ENCODE peak calls at places on chromosomes 6 and 20, in four cellular contexts. U is HCT116, Q is K562, B is H1. N is an unnamed sample.

GRCh38 chr6:116533233-116533957 is 12.1 kb downstream of the TRAPPC3L start:
- DNase-seq in Q (peak), B (no peak), U (no peak), N (no peak)

GRCh38 chr6:134546962-134547645 is 229.2 kb upstream of the SGK1 start:
- DNase-seq in B (no peak), U (no peak), Q (no peak), N (no peak)

GRCh38 chr6:34525431-34526175 is 30.5 kb downstream of the SPDEF start:
- DNase-seq in B (no peak), U (no peak), Q (no peak), N (no peak)

GRCh38 chr20:7841967-7842301 is 98.3 kb downstream of the HAO1 start:
- DNase-seq in U (no peak), B (peak), Q (no peak), N (no peak)

GRCh38 chr20:21433329-21433890 is 36.1 kb upstream of the NKX2-4 start:
- DNase-seq in Q (peak), U (no peak), B (no peak), N (no peak)

GRCh38 chr6:134351615-134352474 is 33.9 kb upstream of the SGK1 start:
- DNase-seq in B (no peak), U (no peak), Q (no peak), N (no peak)

GRCh38 chr20:36152266-36152665 is 2.3 kb upstream of the EPB41L1 start:
- DNase-seq in Q (no peak), B (no peak), U (no peak), N (no peak)

GRCh38 chr6:99471638-99472037 is 43.6 kb downstream of the USP45 start:
- DNase-seq in Q (peak), B (no peak), U (no peak), N (no peak)

GRCh38 chr6:37667050-37667814 is 30.5 kb downstream of the MDGA1 start:
- DNase-seq in U (no peak), B (no peak), Q (peak), N (no peak)

GRCh38 chr6:157944983-157945931 is 36.4 kb upstream of the SYNJ2 start:
- DNase-seq in U (no peak), B (no peak), Q (no peak), N (no peak)

GRCh38 chr6:4059115-4059777 is 19.7 kb downstream of the FAM217A start:
- DNase-seq in Q (peak), U (no peak), B (peak), N (peak)

GRCh38 chr20:42706762-42707161 is 482.9 kb downstream of the PTPRT start:
- DNase-seq in Q (no peak), B (no peak), U (no peak), N (no peak)

GRCh38 chr6:135002229-135002844 is 52.3 kb downstream of the HBS1L start:
- DNase-seq in B (no peak), U (peak), Q (peak), N (peak)

GRCh38 chr20:50484271-50484976 is 25.8 kb upstream of the PTPN1 start:
- DNase-seq in B (no peak), U (no peak), Q (no peak), N (no peak)

GRCh38 chr20:63208346-63208924 is 7.5 kb downstream of the YTHDF1 start:
- DNase-seq in U (no peak), B (no peak), Q (no peak), N (no peak)

GRCh38 chr6:70667256-70667710 is 400 bp upstream of the SMAP1 start:
- DNase-seq in B (no peak), Q (no peak), U (no peak), N (no peak)

GRCh38 chr6:150865406-150866146 is at the start of gene MTHFD1L:
- DNase-seq in B (no peak), Q (peak), U (peak), N (peak)

GRCh38 chr6:27630727-27631613 is 158.1 kb upstream of the ZNF184 start:
- DNase-seq in B (peak), U (peak), Q (peak), N (peak)

GRCh38 chr6:43608310-43608763 is 20.7 kb downstream of the GTPBP2 start:
- DNase-seq in U (peak), Q (peak), B (peak), N (peak)

GRCh38 chr6:134830945-134831344 is 119.0 kb downstream of the ALDH8A1 start:
- DNase-seq in B (no peak), U (no peak), Q (no peak), N (peak)

GRCh38 chr6:47090881-47091280 is 48.7 kb upstream of the ADGRF1 start:
- DNase-seq in U (no peak), B (no peak), Q (no peak), N (no peak)

GRCh38 chr6:111011360-111012142 is 29.7 kb downstream of the RPF2 start:
- DNase-seq in Q (peak), U (peak), B (no peak), N (peak)

GRCh38 chr6:20875369-20875963 is 341.2 kb downstream of the CDKAL1 start:
- DNase-seq in Q (peak), U (no peak), B (no peak), N (peak)

GRCh38 chr20:38228436-38228835 is 32.1 kb downstream of the KIAA1755 start:
- DNase-seq in Q (peak), B (no peak), U (no peak), N (no peak)

GRCh38 chr6:67630146-67630545 is 1004.9 kb upstream of the ADGRB3 start:
- DNase-seq in B (no peak), Q (peak), U (no peak), N (no peak)

GRCh38 chr6:126631343-126631742 is 291.4 kb downstream of the CENPW start:
- DNase-seq in U (no peak), B (no peak), Q (no peak), N (no peak)

GRCh38 chr20:35146299-35146921 is 726 bp downstream of the EDEM2 start:
- DNase-seq in B (no peak), U (no peak), Q (peak), N (peak)

GRCh38 chr6:123519191-123519510 is 117.6 kb downstream of the TRDN start:
- DNase-seq in B (no peak), Q (no peak), U (no peak), N (no peak)

GRCh38 chr6:10014561-10014960 is 400.3 kb downstream of the TFAP2A start:
- DNase-seq in U (no peak), Q (no peak), B (no peak), N (no peak)

GRCh38 chr20:50804453-50805348 is 9.8 kb downstream of the BCAS4 start:
- DNase-seq in B (no peak), Q (no peak), U (no peak), N (no peak)

GRCh38 chr6:42566614-42567208 is 2.9 kb downstream of the UBR2 start:
- DNase-seq in B (no peak), Q (no peak), U (no peak), N (no peak)

GRCh38 chr6:79233611-79234149 is 802 bp downstream of the HMGN3 start:
- DNase-seq in U (peak), B (peak), Q (peak), N (peak)

GRCh38 chr6:28634758-28635546 is 109.3 kb downstream of the GPX5 start:
- DNase-seq in U (no peak), B (no peak), Q (no peak), N (peak)

GRCh38 chr20:1633535-1633934 is 13.7 kb upstream of the SIRPB1 start:
- DNase-seq in B (no peak), U (peak), Q (peak), N (peak)

GRCh38 chr20:53917145-53918009 is 153.0 kb downstream of the BCAS1 start:
- DNase-seq in B (no peak), U (no peak), Q (peak), N (no peak)
- TF ChIP-seq FOSL1 in B (no peak), U (no peak), Q (peak), N (no peak)

GRCh38 chr20:219290-220115 is 7.6 kb upstream of the DEFB129 start:
- DNase-seq in U (peak), Q (peak), B (no peak), N (peak)
- TF ChIP-seq FOSL1 in U (no peak), Q (no peak), B (no peak), N (no peak)

GRCh38 chr6:24227556-24227955 is 101.5 kb downstream of the NRSN1 start:
- DNase-seq in Q (no peak), U (no peak), B (no peak), N (no peak)

GRCh38 chr6:24229694-24230093 is 103.7 kb downstream of the NRSN1 start:
- DNase-seq in U (no peak), Q (no peak), B (no peak), N (no peak)

GRCh38 chr6:24231578-24231977 is 105.6 kb downstream of the NRSN1 start:
- DNase-seq in B (no peak), Q (no peak), U (no peak), N (no peak)

GRCh38 chr6:24225838-24226237 is 99.8 kb downstream of the NRSN1 start:
- DNase-seq in Q (no peak), B (no peak), U (no peak), N (no peak)

DNA sequence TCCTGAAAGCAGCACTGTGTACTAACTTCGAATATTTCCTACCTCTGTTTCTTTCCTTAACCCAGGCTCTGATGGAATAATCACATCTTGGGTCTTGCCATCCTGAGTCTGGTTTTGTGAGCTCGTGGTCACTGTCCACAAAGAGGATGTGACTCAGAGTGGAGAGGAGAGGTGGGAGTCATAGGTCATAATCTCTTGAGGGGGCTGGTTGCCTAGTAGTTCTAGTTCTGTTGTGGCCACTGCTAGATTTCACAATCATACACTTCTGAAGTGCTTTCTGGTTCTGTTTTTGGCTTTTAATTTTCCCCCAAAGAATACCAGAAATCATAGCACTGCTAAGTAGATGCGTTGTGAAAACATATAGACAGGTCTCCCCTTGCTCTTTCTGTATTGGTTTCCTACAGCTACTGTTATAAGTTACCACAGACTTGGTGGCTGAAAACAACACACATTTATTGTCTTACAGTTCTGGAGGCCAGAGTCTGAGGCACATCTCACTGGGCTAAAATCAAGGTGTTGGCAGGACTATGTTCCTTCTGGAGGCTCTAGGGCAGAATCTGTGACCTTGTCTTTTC is 102.8 kb downstream of the NRSN1 start:
- DNase-seq in B (no peak), Q (peak), U (no peak), N (peak)
- TF ChIP-seq FOSL1 in B (no peak), Q (peak), U (no peak), N (no peak)

DNA sequence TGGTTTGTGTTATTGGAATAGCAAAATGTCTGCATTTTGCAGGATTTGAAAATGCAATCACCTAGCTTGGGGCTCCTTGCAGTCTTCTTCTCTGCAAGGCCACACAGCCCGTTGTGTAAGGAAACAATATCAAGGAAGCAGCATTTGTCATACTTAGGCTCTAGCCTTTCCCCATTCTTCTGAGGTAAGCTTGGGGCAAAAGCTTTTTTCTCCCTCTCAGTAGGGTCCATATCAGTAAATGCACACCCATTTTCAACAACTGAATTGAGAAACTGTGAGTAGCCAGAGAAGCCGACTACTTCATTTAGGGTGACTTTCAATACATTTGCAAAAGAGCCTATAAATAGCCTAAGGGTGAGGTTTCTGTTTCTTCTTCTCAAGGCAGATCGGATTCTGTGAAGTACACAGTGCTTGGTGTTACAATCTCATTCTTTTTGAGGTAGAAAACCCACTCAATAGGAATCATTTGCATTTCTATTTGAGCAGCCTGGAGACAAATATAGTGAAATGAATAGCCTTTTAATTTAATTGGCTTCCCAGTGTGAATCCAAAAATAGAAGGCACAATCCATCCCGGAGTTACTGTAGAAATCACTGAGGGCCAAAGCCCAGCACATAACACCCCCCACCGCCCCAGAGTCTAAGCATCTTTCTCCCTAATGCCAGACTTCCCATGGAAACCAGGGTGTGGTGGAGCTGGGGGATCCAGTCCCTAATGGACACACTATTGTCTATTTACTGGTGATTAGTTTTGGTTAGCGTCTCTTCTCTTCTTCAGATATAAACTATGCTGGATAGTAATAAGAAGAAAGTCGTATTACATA is 61.8 kb downstream of the BTBD3 start:
- DNase-seq in Q (no peak), U (no peak), B (no peak), N (no peak)
- TF ChIP-seq FOSL1 in Q (no peak), U (no peak), B (no peak), N (no peak)

GRCh38 chr6:128302942-128303341 is 217.5 kb downstream of the PTPRK start:
- DNase-seq in Q (no peak), B (no peak), U (no peak), N (no peak)

GRCh38 chr6:128305228-128305627 is 215.2 kb downstream of the PTPRK start:
- DNase-seq in B (no peak), Q (no peak), U (no peak), N (no peak)

GRCh38 chr6:128305976-128306375 is 214.4 kb downstream of the PTPRK start:
- DNase-seq in B (no peak), Q (no peak), U (no peak), N (no peak)

GRCh38 chr6:128307671-128308070 is 212.7 kb downstream of the PTPRK start:
- DNase-seq in B (no peak), Q (no peak), U (no peak), N (no peak)

GRCh38 chr6:128303870-128304269 is 216.5 kb downstream of the PTPRK start:
- DNase-seq in B (no peak), Q (no peak), U (no peak), N (no peak)
- TF ChIP-seq FOSL1 in B (no peak), Q (no peak), U (no peak), N (no peak)

GRCh38 chr6:167129159-167129558 is 6.3 kb downstream of the CCR6 start:
- DNase-seq in U (no peak), B (no peak), Q (no peak), N (no peak)
- TF ChIP-seq FOSL1 in U (no peak), B (no peak), Q (no peak), N (no peak)

GRCh38 chr20:57074386-57074785 is 192.1 kb downstream of the BMP7 start:
- DNase-seq in B (no peak), Q (no peak), U (no peak), N (no peak)
- TF ChIP-seq FOSL1 in B (no peak), Q (no peak), U (no peak), N (no peak)